ENCODE peak calls at places on chromosomes 12 and 14, in eight cellular contexts. N is HCT116, Z is tibial nerve, U is IMR-90, P is testis, S is ovary, W is endothelial cell of umbilical vein, E is GM12892. Q is an unnamed sample.

GRCh38 chr12:64864319-64864718 is 39.9 kb downstream of the TBC1D30 start:
- DNase-seq in N (no peak), Z (no peak), U (no peak), P (no peak), S (no peak), W (no peak), E (no peak), Q (no peak)

GRCh38 chr12:124699878-124700277 is 132.5 kb upstream of the NCOR2 start:
- DNase-seq in N (no peak), Z (no peak), U (no peak), P (no peak), S (no peak), W (no peak), E (no peak), Q (no peak)

GRCh38 chr14:35215110-35215872 is 76.9 kb upstream of the PSMA6 start:
- DNase-seq in N (peak), Z (no peak), U (peak), P (no peak), S (no peak), W (peak), E (no peak), Q (peak)

GRCh38 chr12:21773263-21773741 is 1.2 kb downstream of the KCNJ8 start:
- DNase-seq in N (peak), Z (no peak), U (peak), P (peak), S (peak), W (no peak), E (no peak), Q (peak)

GRCh38 chr12:56763753-56764657 is 881 bp downstream of the HSD17B6 start:
- DNase-seq in N (no peak), Z (no peak), U (peak), P (no peak), S (no peak), W (no peak), E (no peak), Q (no peak)

GRCh38 chr14:94593749-94594431 is 12.7 kb downstream of the SERPINA5 start:
- DNase-seq in N (no peak), Z (no peak), U (no peak), P (no peak), S (peak), W (no peak), E (no peak), Q (no peak)

GRCh38 chr12:108568653-108569154 is 6.3 kb downstream of the ISCU start:
- DNase-seq in N (no peak), Z (no peak), U (no peak), P (no peak), S (no peak), W (no peak), E (no peak), Q (no peak)

GRCh38 chr12:26632746-26633145 is 200.2 kb downstream of the ITPR2 start:
- DNase-seq in N (no peak), Z (no peak), U (no peak), P (no peak), S (no peak), W (no peak), E (no peak), Q (no peak)

GRCh38 chr14:101575581-101575980 is 14.3 kb downstream of the DIO3 start:
- DNase-seq in N (no peak), Z (no peak), U (no peak), P (no peak), S (no peak), W (no peak), E (no peak), Q (no peak)

GRCh38 chr14:104514156-104514848 is 65.3 kb upstream of the C14orf180 start:
- DNase-seq in N (no peak), Z (no peak), U (no peak), P (peak), S (no peak), W (no peak), E (no peak), Q (no peak)

GRCh38 chr12:117362391-117362790 is 965 bp upstream of the NOS1 start:
- DNase-seq in N (no peak), Z (no peak), U (no peak), P (no peak), S (no peak), W (no peak), E (no peak), Q (no peak)

GRCh38 chr12:76398106-76398505 is 49.9 kb upstream of the BBS10 start:
- DNase-seq in N (no peak), Z (no peak), U (no peak), P (no peak), S (no peak), W (no peak), E (no peak), Q (no peak)

GRCh38 chr12:67716817-67717216 is 68.3 kb downstream of the DYRK2 start:
- DNase-seq in N (no peak), Z (no peak), U (peak), P (no peak), S (no peak), W (no peak), E (no peak), Q (no peak)

GRCh38 chr14:91728616-91729183 is 3.2 kb downstream of the CATSPERB start:
- DNase-seq in N (no peak), Z (no peak), U (no peak), P (no peak), S (no peak), W (no peak), E (no peak), Q (no peak)

GRCh38 chr14:66859063-66859671 is 330.1 kb upstream of the GARIN2 start:
- DNase-seq in N (no peak), Z (no peak), U (no peak), P (no peak), S (no peak), W (no peak), E (no peak), Q (no peak)

GRCh38 chr12:1220127-1221092 is 229.4 kb downstream of the ERC1 start:
- DNase-seq in N (no peak), Z (no peak), U (no peak), P (no peak), S (no peak), W (no peak), E (no peak), Q (no peak)

GRCh38 chr14:31286456-31287293 is 79.1 kb upstream of the HECTD1 start:
- DNase-seq in N (peak), Z (no peak), U (no peak), P (no peak), S (no peak), W (no peak), E (no peak), Q (peak)

GRCh38 chr12:25852792-25853191 is 105.7 kb upstream of the RASSF8 start:
- DNase-seq in N (no peak), Z (no peak), U (peak), P (no peak), S (no peak), W (no peak), E (no peak), Q (no peak)

GRCh38 chr12:121767525-121768016 is 25.9 kb downstream of the RHOF start:
- DNase-seq in N (no peak), Z (peak), U (peak), P (peak), S (no peak), W (no peak), E (no peak), Q (no peak)

GRCh38 chr14:20468773-20469241 is 399 bp upstream of the PNP start:
- DNase-seq in N (no peak), Z (no peak), U (no peak), P (no peak), S (no peak), W (no peak), E (no peak), Q (no peak)

GRCh38 chr12:24911284-24911791 is 37.6 kb downstream of the BCAT1 start:
- DNase-seq in N (no peak), Z (no peak), U (peak), P (no peak), S (no peak), W (peak), E (no peak), Q (peak)

GRCh38 chr12:130663510-130663909 is 52.6 kb downstream of the RIMBP2 start:
- DNase-seq in N (no peak), Z (no peak), U (no peak), P (no peak), S (no peak), W (no peak), E (no peak), Q (no peak)

GRCh38 chr12:114636723-114637480 is 47.1 kb downstream of the TBX3 start:
- DNase-seq in N (no peak), Z (no peak), U (peak), P (no peak), S (no peak), W (no peak), E (no peak), Q (no peak)

GRCh38 chr14:103483600-103483999 is 39.0 kb downstream of the CKB start:
- DNase-seq in N (no peak), Z (no peak), U (peak), P (no peak), S (peak), W (peak), E (no peak), Q (no peak)

GRCh38 chr14:105837349-105838063 is 311.1 kb downstream of the TMEM121 start:
- DNase-seq in N (no peak), Z (no peak), U (no peak), P (no peak), S (no peak), W (no peak), E (no peak), Q (no peak)

GRCh38 chr12:53625946-53626701 is at the start of gene ATF7:
- DNase-seq in N (peak), Z (peak), U (peak), P (peak), S (peak), W (peak), E (peak), Q (peak)
- TF ChIP-seq POLR2A in N (peak), Z (peak), U (peak), P (no peak), S (peak), W (no peak), E (peak), Q (peak)

GRCh38 chr12:88579941-88580871 is at the start of gene KITLG:
- DNase-seq in N (peak), Z (peak), U (peak), P (peak), S (peak), W (peak), E (peak), Q (peak)
- TF ChIP-seq POLR2A in N (peak), Z (peak), U (peak), P (no peak), S (peak), W (peak), E (no peak), Q (no peak)

DNA sequence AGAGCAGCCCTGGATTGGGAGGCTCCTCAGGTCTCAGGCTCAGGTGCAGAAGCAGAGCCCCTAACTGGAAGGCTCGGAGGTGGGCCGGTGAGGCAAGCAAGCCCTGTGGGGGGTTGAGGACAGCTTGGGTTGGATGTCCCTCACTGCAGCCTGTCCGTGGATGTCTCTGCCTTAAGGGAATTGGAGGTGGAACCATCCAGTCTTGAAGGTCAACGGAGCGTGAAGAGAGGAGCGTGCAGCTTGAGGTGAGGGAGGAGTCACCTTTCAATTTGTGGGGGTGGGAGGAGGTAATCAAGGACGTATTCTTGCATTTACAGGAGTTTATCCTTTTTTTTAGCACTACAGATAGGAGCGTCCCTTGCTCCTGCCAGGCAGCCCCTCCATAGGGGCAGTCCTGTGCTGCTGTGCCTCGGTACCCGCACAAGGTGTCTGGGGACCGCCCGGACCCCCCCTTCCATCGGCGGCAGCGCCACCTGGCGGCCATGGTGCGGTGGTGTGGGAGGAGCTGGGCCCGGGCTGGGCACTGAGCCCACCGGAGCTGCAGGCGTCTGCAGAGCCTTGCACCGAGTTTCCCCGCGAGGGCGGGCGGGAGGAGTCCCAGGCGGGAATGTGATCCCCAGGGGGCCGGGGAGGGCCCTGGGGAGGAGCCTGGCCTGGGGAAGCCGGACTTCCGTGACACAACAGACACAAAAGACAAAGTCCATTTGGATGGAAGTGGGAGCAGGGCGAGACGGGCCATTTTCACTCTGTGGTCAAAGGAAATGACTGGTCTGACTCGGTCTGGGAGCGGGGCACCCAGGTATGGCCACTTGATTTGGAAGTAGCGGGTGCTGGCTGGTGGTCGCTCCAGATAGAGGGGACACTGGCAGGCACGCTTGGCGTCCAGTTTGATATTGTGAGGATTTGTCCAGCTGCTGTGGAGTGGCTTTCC is 884 bp downstream of the DNAJC22 start:
- DNase-seq in N (peak), Z (no peak), U (peak), P (peak), S (peak), W (peak), E (peak), Q (peak)
- TF ChIP-seq POLR2A in N (peak), Z (no peak), U (peak), P (no peak), S (no peak), W (no peak), E (no peak), Q (no peak)

DNA sequence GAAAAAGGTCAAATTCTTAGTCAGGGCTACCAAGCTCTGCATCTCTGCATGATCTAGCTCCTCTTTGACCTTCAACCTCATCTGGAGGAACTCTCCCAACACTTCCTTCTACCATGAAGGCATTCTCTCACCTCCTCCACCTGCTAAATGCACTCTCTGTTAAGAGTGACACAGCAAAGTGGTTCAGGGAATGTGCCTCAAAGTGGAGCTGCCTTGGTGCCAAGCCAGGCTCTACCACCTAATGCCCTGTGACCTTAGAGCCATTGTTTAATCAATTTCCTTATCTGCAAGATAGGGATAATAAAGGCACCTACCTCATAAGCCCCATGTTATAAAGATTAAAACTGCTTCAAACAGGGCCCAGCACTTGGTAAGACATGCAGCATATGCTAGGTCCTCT is 236.7 kb downstream of the ANO2 start:
- DNase-seq in N (no peak), Z (no peak), U (no peak), P (no peak), S (no peak), W (no peak), E (no peak), Q (no peak)
- TF ChIP-seq POLR2A in N (no peak), Z (no peak), U (no peak), P (no peak), S (no peak), W (no peak), E (no peak), Q (no peak)

GRCh38 chr12:85186236-85186635 is 93.8 kb upstream of the ALX1 start:
- DNase-seq in N (no peak), Z (no peak), U (no peak), P (no peak), S (no peak), W (no peak), E (no peak), Q (no peak)

GRCh38 chr12:85188609-85189008 is 91.4 kb upstream of the ALX1 start:
- DNase-seq in N (no peak), Z (no peak), U (no peak), P (no peak), S (no peak), W (peak), E (no peak), Q (no peak)

GRCh38 chr12:85190728-85191127 is 89.3 kb upstream of the ALX1 start:
- DNase-seq in N (no peak), Z (no peak), U (no peak), P (no peak), S (no peak), W (no peak), E (no peak), Q (no peak)
- TF ChIP-seq POLR2A in N (no peak), Z (no peak), U (no peak), P (no peak), S (no peak), W (no peak), E (no peak), Q (no peak)

DNA sequence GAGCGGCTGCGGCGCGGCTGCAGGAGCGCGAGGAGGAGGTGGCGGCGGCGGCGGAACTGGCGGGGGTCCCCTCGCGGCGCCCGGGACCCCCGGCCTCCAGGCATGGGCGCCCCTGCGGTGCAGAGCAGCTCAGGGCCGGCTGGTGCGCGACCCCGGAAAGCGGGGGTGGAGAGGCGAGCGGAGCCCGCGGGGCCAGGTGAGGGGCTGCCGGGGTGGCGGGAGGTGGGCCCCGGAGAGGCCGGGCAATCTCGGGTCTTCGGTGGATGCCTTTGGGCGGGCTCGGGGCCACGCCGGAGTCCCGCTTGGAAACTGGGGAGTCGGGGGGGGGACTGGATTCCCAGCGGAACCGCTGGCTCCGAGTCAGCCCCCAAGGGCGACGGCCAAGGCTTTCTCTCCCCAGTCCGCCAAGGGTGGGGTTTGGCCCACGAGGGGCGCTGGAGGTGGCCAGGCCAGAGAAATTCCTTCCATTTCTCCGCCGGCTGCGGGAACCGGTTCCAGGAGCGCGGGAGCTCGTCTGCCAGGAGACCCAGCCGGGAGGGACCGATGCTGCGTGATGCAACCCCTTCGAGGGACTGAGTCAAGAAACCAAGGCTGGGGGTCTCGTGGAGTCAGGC is 13.9 kb upstream of the NR4A1 start:
- DNase-seq in N (no peak), Z (no peak), U (peak), P (peak), S (peak), W (no peak), E (no peak), Q (no peak)
- TF ChIP-seq POLR2A in N (no peak), Z (peak), U (peak), P (no peak), S (peak), W (no peak), E (no peak), Q (no peak)

GRCh38 chr12:119179335-119180021 is 747 bp downstream of the HSPB8 start:
- DNase-seq in N (peak), Z (no peak), U (peak), P (peak), S (no peak), W (peak), E (no peak), Q (no peak)
- TF ChIP-seq POLR2A in N (no peak), Z (no peak), U (no peak), P (no peak), S (no peak), W (no peak), E (no peak), Q (no peak)

GRCh38 chr14:73026845-73027542 is at the start of gene ZFYVE1:
- DNase-seq in N (peak), Z (peak), U (peak), P (peak), S (peak), W (peak), E (peak), Q (peak)
- TF ChIP-seq POLR2A in N (no peak), Z (peak), U (peak), P (peak), S (peak), W (peak), E (peak), Q (peak)

GRCh38 chr14:52315355-52315718 is 1.2 kb downstream of the PTGER2 start:
- DNase-seq in N (no peak), Z (no peak), U (peak), P (no peak), S (peak), W (no peak), E (no peak), Q (no peak)
- TF ChIP-seq POLR2A in N (no peak), Z (no peak), U (no peak), P (no peak), S (no peak), W (no peak), E (no peak), Q (no peak)

Q was measured in erythroblast.